ENCODE peak calls at places on chromosome 12, in four cellular contexts. One of them, this sample, is unnamed.

GRCh38 chr12:51082561-51083139 is 746 bp downstream of the CSRNP2 start:
- DNase-seq in IMR-90: peak
- DNase-seq in mesendoderm: peak
- DNase-seq in neuronal stem cell: no peak
- DNase-seq in this sample: peak

GRCh38 chr12:91356405-91356804 is 173.8 kb upstream of the DCN start:
- DNase-seq in IMR-90: no peak
- DNase-seq in mesendoderm: no peak
- DNase-seq in neuronal stem cell: no peak
- DNase-seq in this sample: no peak

GRCh38 chr12:130286041-130286440 is 51.6 kb upstream of the PIWIL1 start:
- DNase-seq in IMR-90: no peak
- DNase-seq in mesendoderm: peak
- DNase-seq in neuronal stem cell: no peak
- DNase-seq in this sample: peak

GRCh38 chr12:96050139-96050538 is 14.8 kb upstream of the LTA4H start:
- DNase-seq in IMR-90: no peak
- DNase-seq in mesendoderm: no peak
- DNase-seq in neuronal stem cell: no peak
- DNase-seq in this sample: no peak

GRCh38 chr12:510071-510825 is 50.5 kb downstream of the B4GALNT3 start:
- DNase-seq in IMR-90: no peak
- DNase-seq in mesendoderm: peak
- DNase-seq in neuronal stem cell: peak
- DNase-seq in this sample: peak

GRCh38 chr12:2733493-2734252 is 61.1 kb upstream of the FKBP4 start:
- DNase-seq in IMR-90: no peak
- DNase-seq in mesendoderm: no peak
- DNase-seq in neuronal stem cell: no peak
- DNase-seq in this sample: no peak

GRCh38 chr12:29431516-29431915 is 50.5 kb upstream of the ERGIC2 start:
- DNase-seq in IMR-90: no peak
- DNase-seq in mesendoderm: no peak
- DNase-seq in neuronal stem cell: no peak
- DNase-seq in this sample: no peak

GRCh38 chr12:123250471-123251383 is 17.5 kb downstream of the MTRFR start:
- DNase-seq in IMR-90: no peak
- DNase-seq in mesendoderm: peak
- DNase-seq in neuronal stem cell: no peak
- DNase-seq in this sample: peak

GRCh38 chr12:88743946-88744685 is 163.8 kb upstream of the KITLG start:
- DNase-seq in IMR-90: peak
- DNase-seq in mesendoderm: no peak
- DNase-seq in neuronal stem cell: no peak
- DNase-seq in this sample: no peak

GRCh38 chr12:14164266-14164665 is 182.9 kb upstream of the GRIN2B start:
- DNase-seq in IMR-90: no peak
- DNase-seq in mesendoderm: no peak
- DNase-seq in neuronal stem cell: no peak
- DNase-seq in this sample: no peak

GRCh38 chr12:94095618-94096017 is 52.8 kb upstream of the PLXNC1 start:
- DNase-seq in IMR-90: no peak
- DNase-seq in mesendoderm: no peak
- DNase-seq in neuronal stem cell: no peak
- DNase-seq in this sample: no peak

GRCh38 chr12:68140576-68140975 is 19.0 kb downstream of the IFNG start:
- DNase-seq in IMR-90: no peak
- DNase-seq in mesendoderm: peak
- DNase-seq in neuronal stem cell: no peak
- DNase-seq in this sample: no peak

GRCh38 chr12:67512061-67512460 is 136.5 kb upstream of the DYRK2 start:
- DNase-seq in IMR-90: no peak
- DNase-seq in mesendoderm: no peak
- DNase-seq in neuronal stem cell: no peak
- DNase-seq in this sample: no peak

GRCh38 chr12:104190641-104191176 is 24.9 kb upstream of the TXNRD1 start:
- DNase-seq in IMR-90: no peak
- DNase-seq in mesendoderm: no peak
- DNase-seq in neuronal stem cell: no peak
- DNase-seq in this sample: no peak

GRCh38 chr12:124761876-124762275 is 101.8 kb downstream of the SCARB1 start:
- DNase-seq in IMR-90: no peak
- DNase-seq in mesendoderm: no peak
- DNase-seq in neuronal stem cell: no peak
- DNase-seq in this sample: no peak

GRCh38 chr12:65999564-66000280 is 130.8 kb downstream of the LLPH start:
- DNase-seq in IMR-90: peak
- DNase-seq in mesendoderm: no peak
- DNase-seq in neuronal stem cell: no peak
- DNase-seq in this sample: no peak

GRCh38 chr12:109663766-109664165 is 49.9 kb upstream of the FAM222A start:
- DNase-seq in IMR-90: no peak
- DNase-seq in mesendoderm: no peak
- DNase-seq in neuronal stem cell: no peak
- DNase-seq in this sample: no peak

GRCh38 chr12:59283012-59283411 is 312.8 kb upstream of the SLC16A7 start:
- DNase-seq in IMR-90: no peak
- DNase-seq in mesendoderm: peak
- DNase-seq in neuronal stem cell: no peak
- DNase-seq in this sample: peak

GRCh38 chr12:109878749-109879148 is 1.6 kb downstream of the GLTP start:
- DNase-seq in IMR-90: no peak
- DNase-seq in mesendoderm: no peak
- DNase-seq in neuronal stem cell: no peak
- DNase-seq in this sample: no peak

GRCh38 chr12:41254004-41254403 is 65.9 kb downstream of the PDZRN4 start:
- DNase-seq in IMR-90: no peak
- DNase-seq in mesendoderm: no peak
- DNase-seq in neuronal stem cell: no peak
- DNase-seq in this sample: no peak

GRCh38 chr12:42326466-42327226 is 679 bp downstream of the PPHLN1 start:
- DNase-seq in IMR-90: peak
- DNase-seq in mesendoderm: peak
- DNase-seq in neuronal stem cell: no peak
- DNase-seq in this sample: no peak

GRCh38 chr12:87841935-87842334 is 187.3 kb downstream of the C12orf50 start:
- DNase-seq in IMR-90: no peak
- DNase-seq in mesendoderm: peak
- DNase-seq in neuronal stem cell: no peak
- DNase-seq in this sample: no peak

GRCh38 chr12:124518051-124518932 is 49.1 kb downstream of the NCOR2 start:
- DNase-seq in IMR-90: peak
- DNase-seq in mesendoderm: peak
- DNase-seq in neuronal stem cell: peak
- DNase-seq in this sample: no peak

GRCh38 chr12:69430942-69431603 is 39.1 kb upstream of the FRS2 start:
- DNase-seq in IMR-90: no peak
- DNase-seq in mesendoderm: no peak
- DNase-seq in neuronal stem cell: no peak
- DNase-seq in this sample: no peak

DNA sequence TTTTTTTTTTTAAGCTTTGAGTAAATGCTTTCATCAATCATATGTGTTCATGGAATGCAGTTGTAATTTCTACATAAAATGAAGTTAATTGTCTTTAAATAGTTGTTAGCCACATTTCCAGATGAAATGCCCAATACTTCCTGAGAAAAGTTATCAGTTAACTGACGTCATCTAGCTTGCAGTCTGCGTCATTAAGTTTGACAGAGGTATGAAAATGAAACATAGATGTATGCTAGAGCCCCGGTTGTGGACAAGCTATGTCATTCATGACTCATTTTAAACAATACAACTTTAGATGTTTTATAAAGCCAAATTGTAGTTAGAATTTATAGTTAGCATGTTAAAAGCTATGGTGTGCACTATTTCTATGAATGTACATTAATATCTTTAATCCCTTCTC is 90.7 kb downstream of the PLEKHA5 start:
- DNase-seq in IMR-90: peak
- DNase-seq in mesendoderm: no peak
- DNase-seq in neuronal stem cell: no peak
- DNase-seq in this sample: no peak
- H3K27ac ChIP-seq in IMR-90: no peak
- H3K27ac ChIP-seq in mesendoderm: no peak
- H3K27ac ChIP-seq in neuronal stem cell: no peak
- H3K27ac ChIP-seq in this sample: no peak

GRCh38 chr12:47223848-47224213 is 144.1 kb upstream of the AMIGO2 start:
- DNase-seq in IMR-90: peak
- DNase-seq in mesendoderm: no peak
- DNase-seq in neuronal stem cell: no peak
- DNase-seq in this sample: no peak
- H2BK5ac ChIP-seq in IMR-90: no peak
- H2BK5ac ChIP-seq in mesendoderm: peak
- H2BK5ac ChIP-seq in neuronal stem cell: no peak
- H2BK5ac ChIP-seq in this sample: peak

DNA sequence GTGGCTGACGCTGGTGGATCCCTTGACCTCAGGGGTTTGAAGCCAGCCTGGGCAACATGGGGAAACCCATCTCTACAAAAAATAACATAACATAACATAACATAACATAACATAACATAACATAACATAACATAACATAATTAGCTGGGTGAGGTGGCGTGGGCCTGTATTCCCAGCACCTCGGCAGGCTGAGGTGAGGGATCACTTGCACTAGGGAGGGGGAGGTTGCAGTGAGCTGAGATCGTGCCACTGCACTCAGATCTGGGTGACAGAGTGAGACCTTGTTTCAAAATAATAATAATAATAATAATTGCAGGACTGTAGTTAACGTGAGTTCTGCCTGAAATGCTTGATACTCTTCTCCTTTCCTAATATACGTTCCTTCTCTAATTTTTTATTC is 1.3 kb downstream of the MAGOHB start:
- DNase-seq in IMR-90: no peak
- DNase-seq in mesendoderm: no peak
- DNase-seq in neuronal stem cell: no peak
- DNase-seq in this sample: no peak
- H3K27ac ChIP-seq in IMR-90: no peak
- H3K27ac ChIP-seq in mesendoderm: no peak
- H3K27ac ChIP-seq in neuronal stem cell: no peak
- H3K27ac ChIP-seq in this sample: no peak

GRCh38 chr12:56634837-56635538 is 4.9 kb upstream of the BAZ2A start:
- DNase-seq in IMR-90: peak
- DNase-seq in mesendoderm: peak
- DNase-seq in neuronal stem cell: no peak
- DNase-seq in this sample: peak

GRCh38 chr12:56635539-56636117 is 5.5 kb upstream of the BAZ2A start:
- DNase-seq in IMR-90: no peak
- DNase-seq in mesendoderm: peak
- DNase-seq in neuronal stem cell: no peak
- DNase-seq in this sample: no peak

GRCh38 chr12:56633465-56634241 is 3.5 kb upstream of the BAZ2A start:
- DNase-seq in IMR-90: no peak
- DNase-seq in mesendoderm: no peak
- DNase-seq in neuronal stem cell: no peak
- DNase-seq in this sample: no peak

GRCh38 chr12:56632701-56633464 is 2.8 kb upstream of the BAZ2A start:
- DNase-seq in IMR-90: no peak
- DNase-seq in mesendoderm: no peak
- DNase-seq in neuronal stem cell: no peak
- DNase-seq in this sample: no peak

DNA sequence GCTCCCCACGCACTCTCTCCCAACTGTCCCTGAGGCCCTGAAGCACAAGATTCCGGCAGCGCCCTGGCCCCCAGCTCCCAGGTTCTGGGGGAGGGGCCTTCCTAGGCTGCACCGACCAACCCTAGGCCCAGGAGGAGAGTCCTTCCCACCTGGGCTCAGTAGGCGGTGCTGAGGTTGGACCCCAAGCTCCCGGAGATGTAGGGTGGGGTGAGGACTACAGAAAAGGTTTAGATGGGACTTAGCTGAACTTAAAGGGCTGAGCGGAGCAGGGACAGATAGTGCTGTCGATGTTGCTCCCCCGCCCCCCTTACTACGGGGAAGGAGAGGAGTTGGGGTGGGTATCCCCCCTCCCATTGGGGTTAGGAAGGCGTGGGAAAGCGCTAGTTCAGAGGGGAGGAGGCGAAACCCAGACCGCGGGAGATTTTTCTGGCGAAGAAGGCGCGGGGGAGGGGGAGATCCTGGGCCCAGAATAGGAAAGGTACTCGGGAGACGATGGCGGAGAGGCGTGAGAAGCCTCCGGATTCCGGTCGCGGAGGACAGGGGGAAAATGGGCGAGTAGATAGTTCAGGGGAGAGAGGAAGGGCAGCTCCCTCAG is 4.2 kb upstream of the BAZ2A start:
- DNase-seq in IMR-90: no peak
- DNase-seq in mesendoderm: peak
- DNase-seq in neuronal stem cell: no peak
- DNase-seq in this sample: peak
- H2BK5ac ChIP-seq in IMR-90: peak
- H2BK5ac ChIP-seq in mesendoderm: peak
- H2BK5ac ChIP-seq in neuronal stem cell: peak
- H2BK5ac ChIP-seq in this sample: no peak

DNA sequence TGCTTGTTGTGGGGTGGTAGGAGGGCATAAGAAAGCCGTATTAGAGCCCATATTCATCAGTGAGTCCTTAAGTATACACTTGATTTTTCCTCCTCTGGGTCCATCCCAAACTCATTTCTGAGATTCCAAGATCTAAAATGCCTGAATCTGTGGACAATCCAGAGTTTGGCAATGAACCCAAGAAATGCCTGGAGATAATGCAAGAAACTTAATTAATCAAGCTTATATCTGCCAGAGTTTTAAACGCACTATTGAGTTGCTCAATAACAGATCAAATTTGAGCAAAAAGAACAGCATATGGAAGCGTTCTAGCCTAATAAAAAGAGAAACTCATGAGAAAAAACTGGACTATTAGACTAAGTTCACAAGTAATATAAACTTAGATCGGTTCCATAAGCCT is 143.3 kb upstream of the NAV3 start:
- DNase-seq in IMR-90: no peak
- DNase-seq in mesendoderm: no peak
- DNase-seq in neuronal stem cell: no peak
- DNase-seq in this sample: no peak
- H3K27ac ChIP-seq in IMR-90: no peak
- H3K27ac ChIP-seq in mesendoderm: no peak
- H3K27ac ChIP-seq in neuronal stem cell: no peak
- H3K27ac ChIP-seq in this sample: no peak

This sample was measured in H9.